ENCODE peak calls at places on chromosomes 2 and 18, in nine cellular contexts. B is GM06990, T is EL, A is T-helper 17 cell, G is right cardiac atrium, R is HT1080, D is midbrain, P is dermis blood vessel endothelial cell, N is GM23248. S is an unnamed sample.

GRCh38 chr2:188404341-188405004 is 112.8 kb downstream of the GULP1 start:
- DNase-seq in P (no peak), A (no peak), N (no peak), R (peak; percentile 34), T (peak; percentile 60), G (peak; percentile 19), B (no peak), D (no peak), S (peak; percentile 40)

GRCh38 chr2:152097291-152098032 is 1.4 kb downstream of the CACNB4 start:
- DNase-seq in R (peak; percentile 36), G (no peak), T (peak; percentile 31), N (peak; percentile 57), D (no peak), P (peak; percentile 13), A (no peak), B (no peak), S (peak; percentile 57)

GRCh38 chr2:74516070-74516633 is 1.9 kb downstream of the TLX2 start:
- DNase-seq in A (peak; percentile 67), N (peak; percentile 59), D (peak; percentile 10), G (peak; percentile 86), T (no peak), P (peak; percentile 71), R (no peak), B (peak; percentile 71), S (no peak)

GRCh38 chr18:77101410-77102245 is 31.0 kb downstream of the MBP start:
- DNase-seq in B (peak; percentile 65), R (peak; percentile 100), G (peak; percentile 91), D (no peak), N (peak; percentile 95), A (peak; percentile 26), T (peak; percentile 99), P (peak; percentile 93), S (peak; percentile 98)

GRCh38 chr2:184906709-184907108 is 308.4 kb downstream of the ZNF804A start:
- DNase-seq in R (no peak), P (no peak), D (no peak), A (no peak), N (no peak), B (no peak), G (no peak), T (no peak), S (no peak)

GRCh38 chr2:220779918-220780317 is 792.2 kb downstream of the EPHA4 start:
- DNase-seq in G (no peak), P (no peak), R (peak; percentile 46), T (peak; percentile 88), N (peak; percentile 82), D (peak; percentile 39), B (no peak), A (no peak), S (peak; percentile 77)

GRCh38 chr18:48803951-48804855 is 146.6 kb downstream of the SMAD7 start:
- DNase-seq in P (no peak), N (no peak), T (no peak), R (no peak), B (no peak), A (no peak), G (peak; percentile 65), D (no peak), S (no peak)

GRCh38 chr2:67142741-67143140 is 254.4 kb upstream of the ETAA1 start:
- DNase-seq in N (no peak), T (no peak), G (no peak), R (no peak), B (no peak), D (no peak), P (no peak), A (no peak), S (no peak)

GRCh38 chr2:73208258-73208657 is 5.8 kb upstream of the SMYD5 start:
- DNase-seq in D (no peak), T (no peak), A (no peak), G (no peak), R (no peak), N (no peak), P (no peak), B (no peak), S (no peak)

GRCh38 chr2:58571181-58571852 is 330.2 kb upstream of the FANCL start:
- DNase-seq in P (peak; percentile 86), T (peak; percentile 77), B (peak; percentile 35), A (no peak), G (no peak), D (peak; percentile 49), N (peak; percentile 85), R (peak; percentile 83), S (peak; percentile 69)

GRCh38 chr2:178088774-178089173 is 16.2 kb upstream of the PDE11A start:
- DNase-seq in B (no peak), A (no peak), G (no peak), T (no peak), P (no peak), N (no peak), D (no peak), R (no peak), S (no peak)

GRCh38 chr2:25821225-25822056 is 56.8 kb downstream of the ASXL2 start:
- DNase-seq in D (no peak), T (no peak), B (no peak), P (peak; percentile 58), R (peak; percentile 13), N (no peak), A (no peak), G (no peak), S (peak; percentile 11)

GRCh38 chr2:237967463-237967871 is 653 bp downstream of the UBE2F start:
- DNase-seq in R (no peak), B (peak; percentile 29), D (peak; percentile 16), P (peak; percentile 35), G (peak; percentile 75), N (peak; percentile 58), T (peak; percentile 13), A (no peak), S (peak; percentile 20)

GRCh38 chr2:78408795-78409118 is 616.7 kb upstream of the REG3G start:
- DNase-seq in G (no peak), B (no peak), T (no peak), A (no peak), N (no peak), D (no peak), P (no peak), R (no peak), S (no peak)

GRCh38 chr2:36697424-36698066 is 1.0 kb downstream of the VIT start:
- DNase-seq in A (no peak), N (no peak), D (no peak), T (peak; percentile 42), B (no peak), P (peak; percentile 54), G (no peak), R (no peak), S (no peak)

GRCh38 chr2:73081181-73081671 is 9.7 kb upstream of the SFXN5 start:
- DNase-seq in G (no peak), N (no peak), B (no peak), T (no peak), P (no peak), D (no peak), A (no peak), R (no peak), S (no peak)

GRCh38 chr2:39696838-39697237 is 31.1 kb downstream of the TMEM178A start:
- DNase-seq in T (peak; percentile 65), N (peak; percentile 70), B (no peak), A (no peak), R (peak; percentile 43), D (peak; percentile 69), G (no peak), P (peak; percentile 88), S (peak; percentile 53)

GRCh38 chr2:59528525-59528924 is 1024.9 kb downstream of the BCL11A start:
- DNase-seq in R (no peak), A (no peak), B (no peak), N (no peak), D (no peak), T (no peak), P (no peak), G (no peak), S (no peak)

GRCh38 chr2:28442328-28442727 is 49.7 kb downstream of the FOSL2 start:
- DNase-seq in T (no peak), N (no peak), R (no peak), D (no peak), P (no peak), A (no peak), B (no peak), G (no peak), S (peak; percentile 39)

GRCh38 chr18:70998490-70998889 is 709.6 kb downstream of the SOCS6 start:
- DNase-seq in N (no peak), G (no peak), D (no peak), P (peak; percentile 62), R (no peak), B (no peak), A (no peak), T (no peak), S (no peak)

GRCh38 chr18:49304746-49305145 is 155.7 kb downstream of the DYM start:
- DNase-seq in P (peak; percentile 37), N (no peak), R (peak; percentile 15), D (no peak), T (peak; percentile 16), G (no peak), A (no peak), B (no peak), S (no peak)

GRCh38 chr2:157627594-157628281 is 926 bp downstream of the ACVR1C start:
- DNase-seq in N (peak; percentile 38), P (no peak), T (peak; percentile 31), R (peak; percentile 15), B (no peak), A (peak; percentile 21), D (peak; percentile 7), G (no peak), S (no peak)

GRCh38 chr2:108607706-108608301 is 73.5 kb downstream of the LIMS1 start:
- DNase-seq in A (peak; percentile 36), N (peak; percentile 62), D (peak; percentile 28), P (peak; percentile 84), T (no peak), B (no peak), G (peak; percentile 72), R (peak; percentile 47), S (no peak)

GRCh38 chr2:53508667-53509066 is 258.9 kb upstream of the CHAC2 start:
- DNase-seq in B (no peak), R (peak; percentile 25), T (no peak), N (peak; percentile 15), G (no peak), P (no peak), A (no peak), D (no peak), S (no peak)

GRCh38 chr18:79770501-79770815 is 27.3 kb upstream of the KCNG2 start:
- DNase-seq in G (no peak), P (no peak), D (no peak), B (no peak), R (no peak), A (no peak), N (no peak), T (no peak), S (no peak)

GRCh38 chr2:121372756-121373353 is 87.9 kb upstream of the TFCP2L1 start:
- DNase-seq in T (no peak), R (no peak), A (no peak), B (no peak), D (no peak), N (no peak), G (no peak), P (no peak), S (no peak)

GRCh38 chr18:12290086-12290485 is 18.0 kb upstream of the TUBB6 start:
- DNase-seq in A (no peak), P (no peak), N (no peak), B (no peak), T (no peak), G (no peak), D (no peak), R (no peak), S (no peak)

GRCh38 chr2:168449419-168449818 is 6.7 kb upstream of the CERS6 start:
- DNase-seq in N (no peak), D (no peak), G (no peak), P (peak; percentile 12), R (no peak), A (no peak), B (no peak), T (peak; percentile 16), S (no peak)

GRCh38 chr2:26721267-26722032 is 28.9 kb downstream of the KCNK3 start:
- DNase-seq in N (no peak), A (no peak), P (no peak), T (no peak), R (no peak), B (no peak), G (peak; percentile 44), D (no peak), S (no peak)

GRCh38 chr2:57543211-57543610 is 503.4 kb upstream of the VRK2 start:
- DNase-seq in B (no peak), A (no peak), R (no peak), G (no peak), D (no peak), P (no peak), N (no peak), T (peak; percentile 26), S (no peak)

GRCh38 chr2:108960006-108960405 is 29.0 kb downstream of the EDAR start:
- DNase-seq in A (no peak), N (no peak), B (no peak), T (no peak), P (no peak), D (no peak), G (no peak), R (no peak), S (no peak)